ENCODE peak calls at places on chromosomes 2 and 18, in nine cellular contexts. Y is amniotic stem cell; U is stimulated activated CD4-positive, alpha-beta T cell treated with anti-CD3 and anti-CD28 coated beads, Interleukin-4, amount 100 ng/mL, for 4 hours; M is EH; N is RPMI8226; Z is lower leg skin; G is dorsolateral prefrontal cortex; A is posterior vena cava; X is ecto neural progenitor cell. Q is an unnamed sample.

GRCh38 chr2:198710562-198710961 is 747.2 kb downstream of the SATB2 start:
- DNase-seq in X (no peak), A (no peak), N (no peak), Y (no peak), Z (no peak), M (no peak), U (no peak), G (no peak), Q (no peak)

GRCh38 chr2:238285653-238286082 is 2.7 kb downstream of the PER2 start:
- DNase-seq in X (peak), U (no peak), N (no peak), M (peak), G (no peak), Z (peak), Y (peak), A (peak), Q (peak)

GRCh38 chr2:161139098-161139987 is 20.9 kb upstream of the TANK start:
- DNase-seq in A (no peak), Z (no peak), X (no peak), M (peak), N (no peak), U (no peak), Y (no peak), G (no peak), Q (no peak)

GRCh38 chr2:25131567-25132295 is 36.6 kb downstream of the POMC start:
- DNase-seq in U (peak), Y (no peak), A (no peak), X (peak), Z (no peak), M (no peak), N (no peak), G (no peak), Q (no peak)

GRCh38 chr18:25350561-25351201 is 1.3 kb downstream of the ZNF521 start:
- DNase-seq in A (peak), Y (peak), N (peak), U (peak), M (peak), G (peak), X (peak), Z (peak), Q (no peak)

GRCh38 chr2:10161961-10162441 is 39.5 kb downstream of the RRM2 start:
- DNase-seq in X (no peak), A (no peak), M (no peak), N (no peak), U (no peak), Z (no peak), G (peak), Y (no peak), Q (no peak)

GRCh38 chr18:23857756-23858155 is 156.8 kb upstream of the TTC39C start:
- DNase-seq in G (no peak), Z (no peak), X (no peak), Y (no peak), A (no peak), N (no peak), U (no peak), M (peak), Q (no peak)

GRCh38 chr2:72027426-72028161 is 120.1 kb downstream of the CYP26B1 start:
- DNase-seq in G (peak), U (no peak), M (no peak), Z (peak), Y (no peak), A (peak), N (no peak), X (peak), Q (no peak)

GRCh38 chr2:162002623-162003200 is 71.3 kb downstream of the DPP4 start:
- DNase-seq in X (no peak), G (no peak), Z (no peak), Y (no peak), U (no peak), A (no peak), N (no peak), M (no peak), Q (no peak)

GRCh38 chr2:108193251-108193650 is 46.5 kb upstream of the SULT1C3 start:
- DNase-seq in A (no peak), U (no peak), N (no peak), G (no peak), Y (no peak), M (peak), Z (no peak), X (no peak), Q (no peak)

GRCh38 chr2:64770781-64771334 is 117.1 kb upstream of the SERTAD2 start:
- DNase-seq in A (no peak), X (no peak), U (no peak), Y (peak), N (no peak), Z (peak), M (peak), G (no peak), Q (no peak)

GRCh38 chr2:70143314-70144150 is 47.3 kb downstream of the C2orf42 start:
- DNase-seq in G (peak), X (no peak), Y (no peak), Z (peak), M (peak), N (peak), U (peak), A (peak), Q (no peak)

GRCh38 chr2:218827701-218828476 is 3.7 kb downstream of the PRKAG3 start:
- DNase-seq in Y (no peak), Z (peak), U (no peak), M (no peak), N (no peak), A (peak), G (no peak), X (no peak), Q (no peak)

GRCh38 chr2:145751634-145752033 is 1231.7 kb upstream of the ZEB2 start:
- DNase-seq in A (no peak), Z (no peak), G (no peak), N (no peak), X (no peak), U (no peak), Y (no peak), M (peak), Q (peak)

GRCh38 chr2:181785677-181786344 is 105.5 kb upstream of the NEUROD1 start:
- DNase-seq in G (no peak), X (no peak), Y (no peak), A (no peak), M (peak), U (no peak), N (no peak), Z (no peak), Q (peak)

GRCh38 chr2:134489732-134490384 is 228.9 kb downstream of the TMEM163 start:
- DNase-seq in Z (peak), X (no peak), G (no peak), M (no peak), N (no peak), Y (no peak), U (no peak), A (no peak), Q (no peak)

GRCh38 chr2:127535422-127535901 is at the start of gene MYO7B:
- DNase-seq in M (no peak), X (no peak), N (peak), U (no peak), Y (no peak), G (no peak), A (no peak), Z (no peak), Q (no peak)